ENCODE peak calls at places on chromosomes 13 and 19, in four cellular contexts. L is ovary, P is RWPE2, C is PC-9. N is an unnamed sample.

GRCh38 chr19:3346677-3347353 is 19.6 kb upstream of the NFIC start:
- DNase-seq in C (no peak), P (no peak), L (peak; percentile 89), N (no peak)

GRCh38 chr19:33294058-33294798 is 8.1 kb downstream of the CEBPA start:
- DNase-seq in P (no peak), L (no peak), C (no peak), N (no peak)

GRCh38 chr19:482186-483041 is 13.9 kb upstream of the MADCAM1 start:
- DNase-seq in L (no peak), P (no peak), C (no peak), N (no peak)

GRCh38 chr13:69959041-69959440 is 148.6 kb upstream of the ATXN8OS start:
- DNase-seq in P (no peak), L (no peak), C (no peak), N (no peak)

GRCh38 chr19:6564393-6564792 is 26.6 kb downstream of the CD70 start:
- DNase-seq in L (no peak), C (no peak), P (no peak), N (no peak)

GRCh38 chr13:50116430-50116973 is 101.3 kb downstream of the KCNRG start:
- DNase-seq in C (no peak), P (no peak), L (no peak), N (no peak)

GRCh38 chr13:66831317-66831716 is 398.8 kb downstream of the PCDH9 start:
- DNase-seq in P (no peak), C (no peak), L (no peak), N (no peak)

GRCh38 chr19:10009714-10010224 is 535 bp downstream of the COL5A3 start:
- DNase-seq in P (no peak), C (no peak), L (no peak), N (no peak)

GRCh38 chr13:41075034-41075433 is 13.7 kb downstream of the WBP4 start:
- DNase-seq in L (no peak), P (no peak), C (peak; percentile 6), N (peak; percentile 3)

GRCh38 chr19:14871619-14872230 is 14.2 kb downstream of the OR7A17 start:
- DNase-seq in C (peak; percentile 0), P (no peak), L (no peak), N (no peak)

GRCh38 chr19:1009043-1009975 is 9.1 kb downstream of the GRIN3B start:
- DNase-seq in L (peak; percentile 83), C (no peak), P (no peak), N (no peak)

GRCh38 chr13:96984061-96984508 is 10.2 kb downstream of the OXGR1 start:
- DNase-seq in P (no peak), C (peak; percentile 50), L (no peak), N (no peak)

GRCh38 chr13:110876592-110876991 is 38.3 kb downstream of the ANKRD10 start:
- DNase-seq in L (no peak), P (no peak), C (no peak), N (no peak)

GRCh38 chr13:114112231-114112825 is 20.1 kb downstream of the RASA3 start:
- DNase-seq in L (peak; percentile 13), P (peak; percentile 35), C (no peak), N (peak; percentile 5)

GRCh38 chr19:12314553-12314952 is 18.9 kb downstream of the ZNF563 start:
- DNase-seq in P (no peak), C (no peak), L (no peak), N (no peak)

GRCh38 chr19:41993612-41994483 is at the start of gene ATP1A3:
- DNase-seq in P (no peak), L (no peak), C (peak; percentile 33), N (peak; percentile 55)

GRCh38 chr13:94073006-94073744 is 406.3 kb downstream of the DCT start:
- DNase-seq in C (no peak), L (no peak), P (no peak), N (no peak)

GRCh38 chr19:13382633-13382938 is 123.7 kb downstream of the CACNA1A start:
- DNase-seq in P (no peak), L (no peak), C (no peak), N (no peak)

DNA sequence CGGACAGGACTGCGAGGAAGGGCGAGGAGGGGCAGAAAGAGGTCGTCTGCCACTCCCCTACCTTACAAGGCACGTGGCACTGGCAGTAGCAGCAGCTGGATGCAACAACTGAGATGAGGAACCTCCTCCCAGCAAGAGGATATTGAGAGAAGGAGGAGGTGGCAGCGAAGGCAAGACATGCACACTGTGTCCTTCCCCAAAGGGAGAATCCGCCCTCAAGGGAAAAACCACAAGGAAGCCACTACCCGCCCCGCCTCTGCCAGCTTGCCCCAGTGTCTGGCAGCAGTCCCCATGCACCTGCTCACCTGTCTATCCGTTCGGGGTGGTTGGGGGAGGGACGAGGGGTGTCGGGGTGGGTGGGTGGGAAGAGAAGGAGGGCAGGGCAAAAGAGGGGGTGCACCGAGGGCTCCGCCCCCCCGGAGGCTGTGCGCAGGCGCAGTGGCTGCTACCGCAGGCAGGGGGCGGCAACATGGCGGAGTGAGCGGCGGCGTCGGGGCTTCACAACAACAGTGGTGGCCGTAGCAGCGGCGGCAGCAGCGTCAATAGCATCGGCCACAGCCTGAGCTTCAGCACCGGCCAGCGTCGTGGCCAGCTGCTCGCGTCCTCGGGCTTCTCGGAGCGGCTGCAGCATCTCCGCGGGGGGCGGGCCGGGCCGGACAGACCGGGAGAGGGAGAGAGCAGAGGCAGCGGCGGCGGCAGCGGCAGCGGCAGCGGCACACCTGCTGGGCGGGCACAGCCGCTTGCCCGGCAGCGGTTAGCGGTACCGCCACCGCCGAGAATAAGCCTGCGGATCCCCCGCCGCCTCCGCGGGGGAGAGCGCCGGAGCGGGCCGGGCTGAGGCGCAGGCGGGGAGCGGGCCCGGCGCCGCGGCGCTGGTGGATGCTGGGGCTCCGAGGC is at the start of gene NBEA:
- DNase-seq in P (peak; percentile 65), C (peak; percentile 83), L (peak; percentile 86), N (peak; percentile 66)
- H3K27me3 ChIP-seq in P (peaks cover 2% of the 10 kb centered on the region), C (no peaks in the 10 kb centered on the region), L (no peaks in the 10 kb centered on the region), N (peaks cover 28% of the 10 kb centered on the region)

GRCh38 chr19:40774916-40775631 is at the start of gene MIA:
- DNase-seq in L (no peak), C (no peak), P (no peak), N (no peak)

GRCh38 chr19:40776966-40777794 is 867 bp upstream of the RAB4B start:
- DNase-seq in L (peak; percentile 81), C (peak; percentile 82), P (no peak), N (peak; percentile 83)

GRCh38 chr19:40777795-40778044 is 327 bp upstream of the RAB4B start:
- DNase-seq in P (no peak), C (no peak), L (no peak), N (no peak)

GRCh38 chr19:40775632-40776022 is 306 bp downstream of the MIA start:
- DNase-seq in P (no peak), C (no peak), L (no peak), N (no peak)

DNA sequence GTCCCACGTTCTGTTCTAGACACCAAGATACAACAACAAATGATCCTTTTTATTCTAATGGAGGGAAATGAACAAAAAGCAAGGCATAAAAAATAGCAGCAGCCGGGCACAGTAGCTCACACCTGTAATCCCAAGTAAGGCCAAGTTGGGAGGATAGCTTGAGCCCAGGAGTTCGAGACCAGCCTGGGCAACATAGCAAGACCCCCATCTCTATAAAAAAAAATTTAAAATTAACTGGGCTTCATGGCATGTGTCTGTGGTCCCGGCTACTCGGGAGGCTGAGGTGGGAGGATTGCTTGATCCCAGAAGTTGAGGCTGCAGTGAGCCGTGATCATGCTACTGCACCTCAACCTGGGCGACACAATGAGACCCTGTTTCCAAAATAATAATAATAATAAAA is 1.0 kb downstream of the MIA start:
- DNase-seq in L (no peak), P (no peak), C (no peak), N (no peak)
- H3K27ac ChIP-seq in L (peak overlapping the region; percentile 94), P (peak overlapping the region; percentile 88), C (peak overlapping the region; percentile 95), N (no peak overlapping the region)

DNA sequence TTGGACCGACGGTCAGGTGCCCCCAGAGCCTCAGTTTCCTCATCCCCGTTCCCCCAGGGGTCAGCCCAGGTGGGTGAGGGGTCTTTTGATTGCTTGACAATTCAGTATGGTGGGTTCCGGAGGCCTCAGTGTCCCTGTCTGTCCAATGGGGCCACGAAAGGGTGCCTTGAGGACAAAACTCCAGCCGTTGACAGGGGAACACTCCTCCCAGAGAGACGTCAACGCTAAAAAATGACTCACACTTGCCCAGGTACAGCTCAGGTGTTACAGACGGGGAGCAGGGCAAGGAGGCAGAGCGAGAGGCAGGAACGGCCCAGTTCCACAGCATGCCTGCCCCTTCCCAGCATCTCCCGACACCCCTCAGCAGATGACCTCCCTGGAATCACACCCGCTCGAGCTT is 1.8 kb downstream of the TNFAIP8L1 start:
- DNase-seq in P (no peak), C (no peak), L (no peak), N (no peak)
- TF ChIP-seq CTCF in P (no peak), C (no peak), L (no peak), N (no peak)

GRCh38 chr13:28819748-28820098 is 416 bp upstream of the MTUS2 start:
- DNase-seq in L (peak; percentile 40), C (no peak), P (no peak), N (peak; percentile 17)
- H3K27me3 ChIP-seq in L (no peaks in the 10 kb centered on the region), C (peaks cover 32% of the 10 kb centered on the region), P (peaks cover 39% of the 10 kb centered on the region), N (peaks cover 48% of the 10 kb centered on the region)

GRCh38 chr13:112892759-112893569 is 76.0 kb upstream of the MCF2L start:
- DNase-seq in C (no peak), L (no peak), P (peak; percentile 47), N (no peak)
- H3K27ac ChIP-seq in C (no peak overlapping the region), L (no peak overlapping the region), P (no peak overlapping the region), N (no peak overlapping the region)

DNA sequence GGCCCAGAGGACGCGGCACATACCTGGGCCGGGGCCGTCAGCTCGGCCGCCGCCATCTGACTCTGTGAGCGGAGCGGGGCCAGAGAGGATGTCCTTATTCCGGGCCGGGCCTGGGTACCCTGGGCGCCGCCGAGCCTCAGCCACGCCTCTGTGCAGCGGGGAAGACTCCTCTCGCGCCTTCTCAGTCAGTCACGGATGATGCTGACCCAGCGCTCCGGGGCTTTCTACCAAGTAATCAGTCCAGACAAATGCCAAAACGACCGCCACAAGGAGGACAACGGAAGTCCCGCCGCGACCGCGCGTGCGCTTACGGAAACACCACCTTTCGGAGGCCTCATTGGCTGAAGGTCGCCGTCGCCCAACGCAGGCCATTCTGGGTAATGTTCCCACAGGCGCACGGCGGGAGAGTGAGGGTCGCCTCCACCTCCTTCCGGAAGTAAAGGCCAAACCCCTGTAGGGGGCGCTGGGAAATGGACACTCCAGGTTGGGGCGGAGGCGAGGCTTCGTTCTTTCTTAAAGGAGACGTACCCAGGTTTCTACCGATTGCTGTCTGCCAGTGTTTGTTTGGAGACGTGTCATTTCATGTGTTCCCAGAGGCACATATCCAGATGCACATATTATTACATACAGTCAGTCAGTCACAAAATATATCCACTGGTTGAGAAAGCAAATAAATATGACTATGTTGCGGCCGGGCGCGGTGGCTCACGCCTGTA is at the start of gene ZNF256:
- DNase-seq in C (peak; percentile 96), L (peak; percentile 92), P (peak; percentile 96), N (peak; percentile 65)
- TF ChIP-seq CTCF in C (peak; percentile 63), L (peak; percentile 68), P (peak; percentile 73), N (peak; percentile 31)